ENCODE peak calls at places on chromosomes 11 and 22, in four cellular contexts. W is cardiac fibroblast, I is neuronal stem cell, K is immature natural killer cell. U is an unnamed sample.

GRCh38 chr22:33492210-33492651 is 428.0 kb downstream of the LARGE1 start:
- DNase-seq in W (peak; percentile 2), I (no peak), K (peak; percentile 37), U (no peak)

GRCh38 chr22:30866216-30866615 is 102.4 kb downstream of the MORC2 start:
- DNase-seq in W (no peak), I (no peak), K (no peak), U (no peak)

GRCh38 chr11:61021661-61022212 is 50.3 kb downstream of the CD6 start:
- DNase-seq in W (no peak), I (no peak), K (peak; percentile 46), U (no peak)

GRCh38 chr11:128155590-128155989 is 431.8 kb downstream of the ETS1 start:
- DNase-seq in W (no peak), I (no peak), K (no peak), U (no peak)

GRCh38 chr11:46120711-46121327 is 435 bp downstream of the PHF21A start:
- DNase-seq in W (peak; percentile 87), I (peak; percentile 73), K (no peak), U (peak; percentile 70)

GRCh38 chr22:18000441-18001039 is 23.8 kb downstream of the MICAL3 start:
- DNase-seq in W (peak; percentile 22), I (peak; percentile 43), K (no peak), U (peak; percentile 21)

GRCh38 chr11:20360650-20361049 is 2.9 kb upstream of the HTATIP2 start:
- DNase-seq in W (peak; percentile 58), I (no peak), K (peak; percentile 60), U (no peak)

GRCh38 chr11:86469491-86470388 is 95.1 kb downstream of the CCDC81 start:
- DNase-seq in W (peak; percentile 38), I (no peak), K (no peak), U (no peak)

GRCh38 chr11:61787928-61788491 is 4.4 kb downstream of the TMEM258 start:
- DNase-seq in W (peak; percentile 81), I (peak; percentile 30), K (no peak), U (no peak)

GRCh38 chr11:69301491-69302401 is 7.8 kb downstream of the MYEOV start:
- DNase-seq in W (no peak), I (no peak), K (no peak), U (peak; percentile 97)

GRCh38 chr11:112280268-112281126 is 19.8 kb upstream of the PLET1 start:
- DNase-seq in W (peak; percentile 89), I (peak; percentile 66), K (peak; percentile 81), U (peak; percentile 84)